ENCODE peak calls at places on chromosome 14, in seven cellular contexts. C is cardiac fibroblast, Y is K562, B is A549, N is ovary, X is endothelial cell of umbilical vein, Z is pancreas. P is an unnamed sample.

GRCh38 chr14:85528080-85528881 is 1.7 kb upstream of the FLRT2 start:
- DNase-seq in C (peak; percentile 93), Y (no peak), B (peak; percentile 93), N (peak; percentile 43), X (peak; percentile 94), Z (no peak), P (peak; percentile 91)

GRCh38 chr14:61183486-61183885 is 97.7 kb downstream of the TMEM30B start:
- DNase-seq in C (peak; percentile 40), Y (no peak), B (no peak), N (no peak), X (peak; percentile 94), Z (no peak), P (no peak)

GRCh38 chr14:92981726-92982125 is 58.8 kb downstream of the CHGA start:
- DNase-seq in C (no peak), Y (no peak), B (no peak), N (no peak), X (no peak), Z (peak; percentile 28), P (no peak)

GRCh38 chr14:64935508-64935907 is 7.0 kb downstream of the GPX2 start:
- DNase-seq in C (no peak), Y (no peak), B (no peak), N (no peak), X (no peak), Z (no peak), P (no peak)

GRCh38 chr14:27672047-27672446 is 1074.2 kb upstream of the NOVA1 start:
- DNase-seq in C (no peak), Y (no peak), B (no peak), N (no peak), X (peak; percentile 85), Z (no peak), P (no peak)

GRCh38 chr14:89455412-89455811 is 38.4 kb upstream of the FOXN3 start:
- DNase-seq in C (no peak), Y (no peak), B (no peak), N (no peak), X (no peak), Z (no peak), P (no peak)

GRCh38 chr14:76348898-76349297 is 27.0 kb upstream of the ESRRB start:
- DNase-seq in C (peak; percentile 59), Y (no peak), B (no peak), N (no peak), X (peak; percentile 95), Z (no peak), P (peak; percentile 7)

GRCh38 chr14:28911521-28911920 is 144.9 kb downstream of the FOXG1 start:
- DNase-seq in C (no peak), Y (no peak), B (no peak), N (no peak), X (no peak), Z (no peak), P (no peak)

GRCh38 chr14:94036328-94037167 is 10.4 kb downstream of the OTUB2 start:
- DNase-seq in C (peak; percentile 80), Y (peak; percentile 70), B (peak; percentile 71), N (peak; percentile 36), X (peak; percentile 69), Z (peak; percentile 71), P (peak; percentile 72)

GRCh38 chr14:58238252-58239247 is 6.1 kb upstream of the PSMA3 start:
- DNase-seq in C (peak; percentile 38), Y (peak; percentile 19), B (no peak), N (peak; percentile 51), X (peak; percentile 6), Z (no peak), P (peak; percentile 22)

GRCh38 chr14:75277000-75277795 is 1.4 kb upstream of the FOS start:
- DNase-seq in C (peak; percentile 89), Y (peak; percentile 86), B (peak; percentile 90), N (peak; percentile 84), X (peak; percentile 96), Z (peak; percentile 95), P (peak; percentile 79)

GRCh38 chr14:67759916-67760315 is 56.5 kb downstream of the ZFYVE26 start:
- DNase-seq in C (no peak), Y (no peak), B (no peak), N (no peak), X (no peak), Z (no peak), P (no peak)

GRCh38 chr14:88209273-88209672 is 113.8 kb downstream of the KCNK10 start:
- DNase-seq in C (no peak), Y (no peak), B (no peak), N (no peak), X (no peak), Z (no peak), P (no peak)

GRCh38 chr14:24441904-24442239 is 704 bp downstream of the SDR39U1 start:
- DNase-seq in C (peak; percentile 64), Y (no peak), B (no peak), N (no peak), X (no peak), Z (no peak), P (peak; percentile 70)

GRCh38 chr14:50085570-50086315 is 30.6 kb downstream of the VCPKMT start:
- DNase-seq in C (peak; percentile 79), Y (no peak), B (no peak), N (no peak), X (no peak), Z (no peak), P (peak; percentile 79)

GRCh38 chr14:99589031-99589441 is 15.0 kb downstream of the CCDC85C start:
- DNase-seq in C (no peak), Y (no peak), B (no peak), N (no peak), X (no peak), Z (no peak), P (no peak)

GRCh38 chr14:100636559-100636958 is 49.3 kb upstream of the BEGAIN start:
- DNase-seq in C (no peak), Y (no peak), B (no peak), N (no peak), X (no peak), Z (no peak), P (no peak)

GRCh38 chr14:102811254-102811963 is 34.2 kb downstream of the TRAF3 start:
- DNase-seq in C (no peak), Y (no peak), B (no peak), N (no peak), X (no peak), Z (no peak), P (no peak)

GRCh38 chr14:102811971-102812370 is 34.7 kb downstream of the TRAF3 start:
- DNase-seq in C (no peak), Y (no peak), B (no peak), N (no peak), X (no peak), Z (no peak), P (no peak)

GRCh38 chr14:102810523-102810922 is 33.3 kb downstream of the TRAF3 start:
- DNase-seq in C (no peak), Y (no peak), B (no peak), N (no peak), X (no peak), Z (no peak), P (no peak)

GRCh38 chr14:102817318-102817717 is 40.1 kb downstream of the TRAF3 start:
- DNase-seq in C (no peak), Y (no peak), B (no peak), N (no peak), X (no peak), Z (no peak), P (no peak)

DNA sequence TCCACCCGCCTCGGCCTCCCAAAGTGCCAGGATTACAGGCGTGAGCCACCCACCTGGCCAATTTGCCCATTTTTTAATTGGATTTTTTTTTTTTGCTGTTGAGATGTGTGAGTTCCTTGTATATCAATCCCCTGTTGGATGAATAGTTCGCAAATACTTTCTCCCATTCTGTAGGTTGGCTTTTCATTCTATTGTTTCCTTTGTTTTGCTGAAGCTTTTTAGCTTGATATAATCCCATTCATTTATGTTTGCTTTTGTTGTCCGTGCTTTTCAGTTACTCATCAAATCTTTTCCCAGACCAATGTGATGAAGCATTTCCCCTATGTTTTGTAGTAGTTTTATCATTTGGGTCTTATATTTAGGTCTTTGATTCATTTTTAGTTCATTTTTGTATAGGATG is 36.4 kb downstream of the TRAF3 start:
- DNase-seq in C (no peak), Y (no peak), B (no peak), N (no peak), X (no peak), Z (no peak), P (no peak)
- TF ChIP-seq CTCF in C (no peak), Y (no peak), B (no peak), N (no peak), X (no peak), Z (no peak), P (no peak)

DNA sequence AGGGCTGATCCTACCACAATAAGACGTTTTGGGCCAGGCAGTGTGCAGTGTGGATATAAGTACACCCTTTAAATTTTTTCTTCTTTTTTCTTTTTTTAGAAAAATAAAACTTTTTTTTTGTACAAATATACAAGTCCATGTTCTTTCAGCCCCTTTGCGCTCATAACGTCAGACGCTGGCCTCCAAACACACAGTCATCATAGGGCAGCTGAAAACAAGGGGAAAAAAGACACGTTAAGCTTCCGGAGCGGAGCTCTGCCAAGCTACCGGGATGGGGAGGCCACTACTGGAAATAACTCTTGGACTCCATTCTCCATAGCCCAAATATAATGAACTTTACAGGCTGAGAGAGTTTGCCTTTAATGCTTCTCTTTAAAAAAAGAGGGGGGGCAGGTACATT is 2.7 kb downstream of the NFKBIA start:
- DNase-seq in C (peak; percentile 66), Y (no peak), B (no peak), N (peak; percentile 55), X (peak; percentile 71), Z (no peak), P (no peak)
- H3K4me3 ChIP-seq in C (peak overlapping the region; percentile 71), Y (peak overlapping the region; percentile 6), B (peak overlapping the region; percentile 97), N (peak overlapping the region; percentile 95), X (no peak overlapping the region), Z (peak overlapping the region; percentile 81), P (peak overlapping the region; percentile 71)

DNA sequence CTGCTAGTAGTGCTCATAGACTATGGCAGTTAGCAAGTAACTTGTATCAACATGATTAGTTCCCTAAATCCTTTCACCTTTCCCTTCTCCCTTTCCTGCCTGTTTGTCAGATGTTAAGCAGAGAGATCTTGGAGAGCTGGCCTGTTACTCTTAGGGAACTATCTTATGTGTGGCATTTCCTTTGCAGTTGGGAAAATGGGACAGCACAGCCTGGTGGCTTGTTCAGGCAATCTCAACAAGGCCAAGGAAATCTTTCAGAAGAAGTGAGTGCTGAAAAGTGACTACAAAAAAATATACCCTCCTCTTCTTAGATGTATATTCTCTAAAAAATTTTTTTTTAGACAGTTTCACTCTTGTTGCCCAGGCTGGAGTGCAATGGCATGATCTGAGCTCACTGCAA is 7.4 kb downstream of the PARP2 start:
- DNase-seq in C (peak; percentile 22), Y (no peak), B (no peak), N (no peak), X (peak; percentile 15), Z (no peak), P (peak; percentile 13)
- TF ChIP-seq CTCF in C (peak; percentile 39), Y (no peak), B (no peak), N (no peak), X (peak; percentile 15), Z (no peak), P (peak; percentile 30)

GRCh38 chr14:103140316-103141109 is 17.3 kb downstream of the TNFAIP2 start:
- DNase-seq in C (peak; percentile 18), Y (no peak), B (no peak), N (no peak), X (no peak), Z (peak; percentile 48), P (peak; percentile 30)

GRCh38 chr14:103137721-103138482 is 14.6 kb downstream of the TNFAIP2 start:
- DNase-seq in C (no peak), Y (no peak), B (no peak), N (no peak), X (no peak), Z (no peak), P (no peak)

GRCh38 chr14:103136388-103137271 is 13.4 kb downstream of the TNFAIP2 start:
- DNase-seq in C (peak; percentile 55), Y (peak; percentile 71), B (peak; percentile 69), N (no peak), X (no peak), Z (peak; percentile 27), P (peak; percentile 77)

GRCh38 chr14:103139371-103140016 is 16.2 kb downstream of the TNFAIP2 start:
- DNase-seq in C (no peak), Y (no peak), B (no peak), N (no peak), X (no peak), Z (peak; percentile 32), P (no peak)

GRCh38 chr14:103138483-103139370 is 15.5 kb downstream of the TNFAIP2 start:
- DNase-seq in C (no peak), Y (no peak), B (no peak), N (no peak), X (no peak), Z (peak; percentile 69), P (no peak)
- H3K4me3 ChIP-seq in C (no peak overlapping the region), Y (no peak overlapping the region), B (no peak overlapping the region), N (no peak overlapping the region), X (no peak overlapping the region), Z (no peak overlapping the region), P (no peak overlapping the region)